ENCODE peak calls at places on chromosomes 6 and 20, in six cellular contexts. D, U, O, H, A and K are unnamed samples.

GRCh38 chr20:23117738-23118137 is 31.6 kb upstream of the CD93 start:
- DNase-seq in D (no peak), U (no peak), O (no peak), H (no peak), A (no peak), K (no peak)

GRCh38 chr6:33585403-33586107 is 5.5 kb upstream of the BAK1 start:
- DNase-seq in D (peak; percentile 83), U (peak; percentile 55), O (no peak), H (peak; percentile 74), A (peak; percentile 91), K (peak; percentile 92)

GRCh38 chr6:150091466-150091865 is 22.5 kb upstream of the ULBP3 start:
- DNase-seq in D (no peak), U (no peak), O (no peak), H (no peak), A (no peak), K (no peak)

GRCh38 chr6:130666796-130667195 is 160.4 kb upstream of the SMLR1 start:
- DNase-seq in D (no peak), U (no peak), O (no peak), H (no peak), A (no peak), K (no peak)

GRCh38 chr6:152094992-152095592 is 287.6 kb downstream of the ESR1 start:
- DNase-seq in D (no peak), U (peak; percentile 100), O (peak; percentile 98), H (peak; percentile 98), A (no peak), K (no peak)

GRCh38 chr6:34602318-34603111 is 46.4 kb upstream of the SPDEF start:
- DNase-seq in D (no peak), U (peak; percentile 28), O (no peak), H (no peak), A (no peak), K (no peak)

GRCh38 chr6:105831321-105831720 is 254.8 kb upstream of the PRDM1 start:
- DNase-seq in D (no peak), U (no peak), O (no peak), H (no peak), A (no peak), K (no peak)

GRCh38 chr20:63325554-63326313 is 32.7 kb downstream of the COL20A1 start:
- DNase-seq in D (no peak), U (no peak), O (no peak), H (no peak), A (no peak), K (no peak)

GRCh38 chr20:62027116-62027515 is 38.6 kb downstream of the TAF4 start:
- DNase-seq in D (no peak), U (peak; percentile 28), O (no peak), H (no peak), A (no peak), K (no peak)